ENCODE peak calls at places on chromosome 13, in six cellular contexts. H, F, V, U, E and Z are unnamed samples.

GRCh38 chr13:98739023-98739422 is 13.4 kb downstream of the SLC15A1 start:
- DNase-seq in F (no peak), E (no peak), H (no peak), V (no peak), U (no peak), Z (no peak)

GRCh38 chr13:109479991-109480696 is 306.2 kb downstream of the IRS2 start:
- DNase-seq in E (no peak), F (no peak), U (no peak), V (no peak), H (peak), Z (no peak)

GRCh38 chr13:59950201-59950730 is 213.5 kb downstream of the DIAPH3 start:
- DNase-seq in E (no peak), F (no peak), V (no peak), U (no peak), H (no peak), Z (no peak)

GRCh38 chr13:29577135-29578051 is 18.1 kb downstream of the SLC7A1 start:
- DNase-seq in E (no peak), U (no peak), F (no peak), V (no peak), H (no peak), Z (no peak)

GRCh38 chr13:34864650-34865049 is 77.4 kb upstream of the NBEA start:
- DNase-seq in F (no peak), U (no peak), H (no peak), E (no peak), V (no peak), Z (no peak)

GRCh38 chr13:105774739-105775460 is 760.6 kb downstream of the EFNB2 start:
- DNase-seq in F (no peak), U (no peak), V (no peak), H (no peak), E (no peak), Z (no peak)

GRCh38 chr13:21234537-21234936 is 58.1 kb downstream of the MRPL57 start:
- DNase-seq in U (no peak), V (no peak), H (no peak), E (no peak), F (no peak), Z (no peak)

GRCh38 chr13:109199280-109199679 is 569.9 kb downstream of the MYO16 start:
- DNase-seq in F (no peak), U (no peak), V (no peak), H (no peak), E (no peak), Z (no peak)

GRCh38 chr13:40984670-40985366 is 34.3 kb downstream of the ELF1 start:
- DNase-seq in E (no peak), V (no peak), H (no peak), F (no peak), U (no peak), Z (no peak)

GRCh38 chr13:113843864-113844556 is 19.9 kb downstream of the GAS6 start:
- DNase-seq in V (no peak), U (no peak), E (no peak), F (no peak), H (no peak), Z (no peak)

GRCh38 chr13:113550453-113550852 is 34.1 kb upstream of the TFDP1 start:
- DNase-seq in F (peak), E (no peak), U (peak), V (no peak), H (no peak), Z (no peak)

GRCh38 chr13:49855930-49856329 is 63.4 kb upstream of the KPNA3 start:
- DNase-seq in H (no peak), V (no peak), F (no peak), E (no peak), U (no peak), Z (no peak)

GRCh38 chr13:101393140-101393539 is 23.2 kb downstream of the NALCN start:
- DNase-seq in H (no peak), E (no peak), F (no peak), V (no peak), U (no peak), Z (no peak)

GRCh38 chr13:60379837-60380236 is 17.2 kb upstream of the TDRD3 start:
- DNase-seq in U (no peak), E (no peak), V (no peak), H (no peak), F (no peak), Z (no peak)

GRCh38 chr13:112779856-112780604 is 90.2 kb downstream of the ATP11A start:
- DNase-seq in F (peak), E (no peak), H (no peak), U (peak), V (no peak), Z (no peak)

GRCh38 chr13:95246292-95247082 is 54.8 kb downstream of the ABCC4 start:
- DNase-seq in F (no peak), V (no peak), E (no peak), H (no peak), U (peak), Z (no peak)

GRCh38 chr13:45269204-45269603 is 68.4 kb upstream of the KCTD4 start:
- DNase-seq in H (no peak), U (no peak), V (no peak), E (no peak), F (no peak), Z (no peak)

GRCh38 chr13:110257408-110257807 is 49.5 kb downstream of the COL4A1 start:
- DNase-seq in U (no peak), F (no peak), H (no peak), E (no peak), V (no peak), Z (no peak)

GRCh38 chr13:35485451-35485850 is 9.0 kb upstream of the MAB21L1 start:
- DNase-seq in F (no peak), V (no peak), H (no peak), E (no peak), U (no peak), Z (no peak)

GRCh38 chr13:74560325-74560724 is 426.1 kb upstream of the KLF12 start:
- DNase-seq in F (no peak), V (no peak), E (no peak), U (no peak), H (no peak), Z (no peak)

GRCh38 chr13:48570225-48570828 is 37.4 kb upstream of the RCBTB2 start:
- DNase-seq in U (no peak), H (no peak), E (no peak), F (no peak), V (no peak), Z (no peak)

GRCh38 chr13:41542281-41542680 is 84.9 kb downstream of the RGCC start:
- DNase-seq in F (no peak), E (no peak), V (no peak), U (peak), H (no peak), Z (no peak)

GRCh38 chr13:25149670-25150069 is 22.4 kb downstream of the AMER2 start:
- DNase-seq in H (no peak), F (no peak), V (no peak), E (no peak), U (no peak), Z (no peak)

GRCh38 chr13:40061466-40062450 is 406.3 kb downstream of the COG6 start:
- DNase-seq in E (no peak), V (no peak), U (no peak), H (no peak), F (no peak), Z (no peak)

GRCh38 chr13:50129923-50130685 is 114.9 kb downstream of the KCNRG start:
- DNase-seq in U (peak), V (no peak), F (no peak), E (no peak), H (peak), Z (no peak)

GRCh38 chr13:37752156-37752555 is 117.4 kb downstream of the TRPC4 start:
- DNase-seq in F (no peak), H (no peak), V (no peak), U (no peak), E (no peak), Z (no peak)

GRCh38 chr13:21130116-21130515 is 46.2 kb downstream of the SKA3 start:
- DNase-seq in H (no peak), E (no peak), U (no peak), F (no peak), V (no peak), Z (no peak)

GRCh38 chr13:21913010-21913409 is 242.1 kb downstream of the FGF9 start:
- DNase-seq in H (peak), F (no peak), V (no peak), U (no peak), E (no peak), Z (no peak)

GRCh38 chr13:85864963-85865530 is 65.8 kb upstream of the SLITRK6 start:
- DNase-seq in U (no peak), V (no peak), E (no peak), F (no peak), H (peak), Z (no peak)

GRCh38 chr13:43838909-43839308 is 40.6 kb downstream of the CCDC122 start:
- DNase-seq in H (no peak), V (no peak), E (peak), F (no peak), U (no peak), Z (no peak)

GRCh38 chr13:80342541-80343371 is 1.8 kb upstream of the SPRY2 start:
- DNase-seq in H (peak), V (peak), E (no peak), F (peak), U (peak), Z (no peak)

GRCh38 chr13:36453518-36453917 is 21.2 kb downstream of the CCNA1 start:
- DNase-seq in V (no peak), F (no peak), E (no peak), H (peak), U (no peak), Z (no peak)

GRCh38 chr13:94327318-94327717 is 152.2 kb downstream of the DCT start:
- DNase-seq in E (no peak), U (no peak), F (no peak), V (no peak), H (no peak), Z (no peak)

GRCh38 chr13:93260591-93260990 is 34.0 kb downstream of the GPC6 start:
- DNase-seq in V (no peak), U (no peak), F (no peak), H (no peak), E (no peak), Z (no peak)

GRCh38 chr13:52851153-52851962 is 2.9 kb upstream of the PCDH8 start:
- DNase-seq in H (peak), F (no peak), E (no peak), U (no peak), V (no peak), Z (no peak)

GRCh38 chr13:79392882-79393563 is 13.0 kb downstream of the RBM26 start:
- DNase-seq in U (no peak), V (no peak), E (no peak), H (no peak), F (no peak), Z (no peak)

GRCh38 chr13:109790951-109791605 is 4.7 kb upstream of the IRS2 start:
- DNase-seq in E (no peak), V (peak), F (no peak), U (no peak), H (peak), Z (no peak)

GRCh38 chr13:40666058-40666904 is at the start of gene FOXO1:
- DNase-seq in U (peak), V (peak), E (peak), F (peak), H (peak), Z (peak)

DNA sequence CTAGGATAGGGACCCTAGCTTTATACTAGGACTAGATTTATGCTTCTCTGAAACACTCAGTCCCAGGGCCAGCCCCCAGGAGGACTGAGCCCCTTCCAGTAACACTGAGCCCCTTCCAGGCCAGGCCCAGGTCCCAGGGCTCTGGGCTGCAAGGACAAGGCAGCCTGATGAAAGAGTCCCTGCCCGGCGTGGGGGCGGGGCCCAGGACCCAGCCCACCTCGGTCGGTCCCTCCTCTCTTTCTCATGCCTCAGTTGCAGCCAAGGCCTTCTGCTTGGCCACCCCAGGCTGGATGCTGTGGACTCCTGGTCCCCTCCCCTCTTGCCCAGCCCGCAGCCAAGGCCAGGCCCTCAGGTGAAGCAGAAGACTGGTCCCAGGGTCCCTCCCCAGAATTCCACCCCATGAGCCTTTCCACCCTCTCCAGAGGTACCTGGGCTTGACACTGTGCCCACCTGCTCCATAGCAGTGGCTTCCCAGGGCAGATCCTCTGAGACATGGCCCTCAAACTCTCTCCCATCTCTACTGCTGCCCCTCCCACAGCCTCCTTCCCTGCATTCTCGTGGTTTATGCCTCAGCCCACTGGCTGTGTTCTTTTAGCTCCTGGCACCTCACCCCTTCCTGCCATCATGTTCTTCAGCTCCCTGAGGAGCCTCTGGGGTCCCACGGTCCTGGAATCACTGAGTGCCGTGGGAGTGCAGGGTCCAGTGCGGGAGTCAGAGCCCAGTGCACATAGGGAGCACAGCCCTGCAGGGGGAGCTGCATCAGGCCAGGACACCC is 53.6 kb upstream of the C1QTNF9B start:
- DNase-seq in V (no peak), H (no peak), E (no peak), F (no peak), U (no peak), Z (no peak)
- TF ChIP-seq CTCF in V (no peak), H (peak), E (no peak), F (no peak), U (no peak), Z (no peak)

GRCh38 chr13:61684976-61685682 is 269.5 kb upstream of the PCDH20 start:
- DNase-seq in E (no peak), F (no peak), V (no peak), U (no peak), H (no peak), Z (no peak)

GRCh38 chr13:61685683-61686013 is 270.0 kb upstream of the PCDH20 start:
- DNase-seq in F (no peak), U (no peak), H (peak), E (no peak), V (no peak), Z (no peak)
- TF ChIP-seq CTCF in F (peak), U (no peak), H (no peak), E (no peak), V (no peak), Z (peak)

DNA sequence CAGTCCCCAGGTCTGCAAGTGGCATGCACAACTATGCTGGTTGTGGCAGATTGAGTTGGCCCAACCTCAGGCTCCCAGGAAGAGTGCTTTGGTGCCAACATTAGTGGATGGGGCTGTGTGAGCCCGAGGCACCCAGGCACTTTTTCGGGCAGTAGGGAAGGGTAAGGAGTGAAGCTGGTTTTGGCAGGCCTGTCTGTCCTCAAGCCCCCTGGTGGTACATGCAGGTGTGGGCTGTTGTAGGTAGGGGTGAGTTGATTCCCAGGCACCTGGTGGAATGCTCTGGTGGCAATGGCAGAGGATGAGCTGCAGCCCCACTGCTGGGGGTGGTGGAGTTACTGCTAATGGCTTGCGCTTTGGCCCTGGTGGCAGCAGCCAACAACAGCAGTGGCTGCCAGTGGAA is 723.7 kb upstream of the SLITRK1 start:
- DNase-seq in V (no peak), U (no peak), F (no peak), H (no peak), E (no peak), Z (no peak)
- TF ChIP-seq CTCF in V (no peak), U (no peak), F (peak), H (no peak), E (no peak), Z (no peak)

GRCh38 chr13:28530729-28531194 is 35.8 kb upstream of the FLT1 start:
- DNase-seq in V (no peak), E (no peak), U (no peak), F (no peak), H (no peak), Z (no peak)
- TF ChIP-seq CTCF in V (no peak), E (peak), U (no peak), F (no peak), H (peak), Z (no peak)

GRCh38 chr13:111484959-111485358 is 164.5 kb downstream of the TEX29 start:
- DNase-seq in E (no peak), U (peak), F (peak), H (no peak), V (no peak), Z (no peak)
- TF ChIP-seq CTCF in E (no peak), U (no peak), F (no peak), H (no peak), V (no peak), Z (no peak)

GRCh38 chr13:23161176-23161825 is 19.5 kb upstream of the SGCG start:
- DNase-seq in E (no peak), U (no peak), V (no peak), H (no peak), F (no peak), Z (no peak)

GRCh38 chr13:23160241-23161175 is 20.3 kb upstream of the SGCG start:
- DNase-seq in V (no peak), F (no peak), H (peak), U (no peak), E (no peak), Z (no peak)

GRCh38 chr13:23159587-23160240 is 21.1 kb upstream of the SGCG start:
- DNase-seq in H (no peak), U (no peak), V (no peak), E (no peak), F (no peak), Z (no peak)

DNA sequence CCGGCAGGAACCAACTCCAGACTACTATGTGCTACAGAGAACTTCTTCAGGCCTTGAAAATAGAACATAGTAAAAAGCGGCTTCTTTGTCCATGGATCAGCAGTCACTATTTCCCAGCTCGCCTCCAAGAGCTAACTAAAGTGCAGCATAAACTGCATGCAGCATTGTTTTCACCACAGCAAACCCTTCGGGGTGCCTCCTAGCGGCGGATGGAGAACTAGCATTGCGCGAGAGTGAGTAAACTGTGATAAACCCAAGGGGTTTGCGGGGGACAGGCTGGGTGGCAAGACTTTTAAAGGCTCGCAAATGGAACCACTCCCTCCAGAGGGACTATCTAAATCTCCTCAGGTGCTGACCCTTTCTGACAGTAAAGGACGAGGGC is 21.6 kb upstream of the SGCG start:
- DNase-seq in F (no peak), U (no peak), H (peak), V (no peak), E (no peak), Z (peak)
- TF ChIP-seq CTCF in F (peak), U (no peak), H (peak), V (no peak), E (peak), Z (peak)

DNA sequence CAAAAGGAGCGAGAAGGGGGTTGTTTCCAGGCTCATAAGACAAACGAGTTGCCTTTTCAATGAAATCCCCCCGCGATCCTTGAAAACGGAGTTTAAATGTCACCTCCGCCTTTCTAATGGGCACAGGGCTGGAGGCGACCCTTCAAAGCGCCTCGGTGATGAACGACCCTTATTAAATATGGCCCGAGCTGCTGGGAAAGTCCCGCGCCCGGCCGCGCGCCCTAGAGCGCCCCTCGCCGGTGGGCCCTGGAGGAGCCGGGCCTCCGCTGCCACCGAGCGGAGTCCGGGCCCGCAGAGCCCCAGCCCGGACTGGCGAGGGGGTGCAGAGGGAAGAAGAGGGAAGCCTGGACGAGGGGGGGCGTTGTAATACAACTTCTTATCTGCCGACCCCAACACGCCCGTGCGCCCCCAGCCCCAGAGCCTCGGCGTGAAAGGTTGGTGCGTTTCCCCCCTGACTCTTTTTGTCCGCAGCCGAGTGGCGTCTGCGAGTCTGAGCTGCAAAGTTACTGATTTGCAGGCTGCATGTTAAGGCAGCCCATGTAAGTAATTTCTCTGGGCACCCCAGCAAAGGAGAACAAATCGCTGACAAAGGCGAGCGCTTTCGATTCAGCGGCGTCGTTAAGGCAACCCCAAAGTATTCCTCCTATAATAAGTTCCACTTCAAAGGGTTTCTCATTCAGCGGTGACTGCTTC is 11.9 kb downstream of the ZIC5 start:
- DNase-seq in V (no peak), F (no peak), E (no peak), U (no peak), H (peak), Z (no peak)
- TF ChIP-seq CTCF in V (no peak), F (peak), E (no peak), U (no peak), H (peak), Z (no peak)

DNA sequence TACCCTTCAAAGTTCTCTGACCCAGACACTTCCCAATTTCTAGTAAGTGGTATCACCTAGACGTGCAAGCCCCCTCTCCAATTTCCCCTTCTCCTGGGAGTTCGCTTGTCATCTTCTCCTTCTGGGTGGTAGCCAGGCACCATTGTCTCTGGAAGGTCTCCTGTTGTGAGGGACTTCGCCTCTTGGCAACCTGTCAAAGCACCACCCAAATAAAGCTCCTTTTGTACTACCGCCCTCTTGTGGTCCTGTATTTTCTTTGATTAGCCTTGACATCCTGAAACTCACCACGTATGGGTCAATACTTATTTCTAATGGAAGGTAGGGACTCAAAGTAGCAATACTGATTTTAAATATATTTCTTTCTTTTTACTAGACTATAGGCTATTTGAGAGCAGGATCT is 8.2 kb downstream of the GPC5 start:
- DNase-seq in V (no peak), H (no peak), U (no peak), E (no peak), F (no peak), Z (no peak)
- TF ChIP-seq CTCF in V (peak), H (peak), U (no peak), E (peak), F (peak), Z (peak)